ENCODE peak calls at places on chromosomes 5 and 9, in eight cellular contexts. U is tibial artery, D is astrocyte of the cerebellum, T is IMR-90, B is mammary epithelial cell, H is Caco-2, R is PC-3, I is fibroblast of villous mesenchyme. C is an unnamed sample.

GRCh38 chr5:126656397-126657007 is 55.8 kb downstream of the PHAX start:
- DNase-seq in U (no peak), I (peak), D (peak), H (no peak), R (peak), B (no peak), T (peak), C (peak)

GRCh38 chr5:170067574-170068170 is 38.0 kb upstream of the FOXI1 start:
- DNase-seq in T (no peak), R (no peak), B (no peak), I (no peak), D (no peak), U (no peak), H (no peak), C (no peak)

GRCh38 chr9:114108016-114108833 is 9.1 kb upstream of the KIF12 start:
- DNase-seq in R (peak), U (peak), B (peak), T (peak), I (peak), H (peak), D (peak), C (peak)

GRCh38 chr9:116190997-116191396 is 37.4 kb downstream of the PAPPA start:
- DNase-seq in B (peak), U (no peak), H (no peak), T (peak), R (peak), I (peak), D (no peak), C (peak)

GRCh38 chr5:11277323-11277722 is 516.3 kb upstream of the DAP start:
- DNase-seq in I (no peak), H (no peak), U (no peak), R (no peak), D (no peak), B (no peak), T (no peak), C (no peak)

GRCh38 chr5:143431789-143432188 is 28.3 kb upstream of the NR3C1 start:
- DNase-seq in R (no peak), D (no peak), B (no peak), I (no peak), T (no peak), U (no peak), H (no peak), C (no peak)

GRCh38 chr5:45507174-45507573 is 189.0 kb downstream of the HCN1 start:
- DNase-seq in R (no peak), B (no peak), U (no peak), D (no peak), H (no peak), T (no peak), I (no peak), C (no peak)

GRCh38 chr5:172114875-172115422 is 73.1 kb downstream of the STK10 start:
- DNase-seq in D (no peak), T (no peak), B (no peak), I (no peak), U (peak), H (no peak), R (no peak), C (no peak)

GRCh38 chr9:95078934-95079333 is 238.6 kb downstream of the FANCC start:
- DNase-seq in T (no peak), B (no peak), R (no peak), I (no peak), U (peak), H (peak), D (no peak), C (no peak)

GRCh38 chr5:124480022-124480421 is 266.4 kb downstream of the ZNF608 start:
- DNase-seq in R (no peak), B (no peak), I (no peak), T (no peak), H (no peak), U (no peak), D (no peak), C (no peak)

GRCh38 chr9:72527801-72528195 is 6.4 kb downstream of the TMC1 start:
- DNase-seq in R (no peak), U (no peak), B (no peak), T (no peak), D (no peak), I (peak), H (no peak), C (no peak)

GRCh38 chr9:22452415-22453010 is 5.9 kb downstream of the DMRTA1 start:
- DNase-seq in D (peak), H (no peak), I (peak), R (peak), T (peak), B (no peak), U (peak), C (peak)

GRCh38 chr5:172683696-172684464 is 42.8 kb downstream of the NEURL1B start:
- DNase-seq in B (no peak), T (no peak), D (no peak), H (no peak), R (no peak), U (no peak), I (no peak), C (no peak)

GRCh38 chr5:82509726-82510125 is 231.6 kb upstream of the RPS23 start:
- DNase-seq in B (no peak), T (no peak), I (no peak), D (no peak), H (no peak), U (no peak), R (no peak), C (no peak)

GRCh38 chr5:77993799-77994318 is 217.7 kb upstream of the TBCA start:
- DNase-seq in D (no peak), U (no peak), I (no peak), H (no peak), R (no peak), T (no peak), B (no peak), C (no peak)

GRCh38 chr5:132258102-132259060 is 885 bp downstream of the PDLIM4 start:
- DNase-seq in B (peak), R (peak), D (no peak), T (peak), U (no peak), I (peak), H (peak), C (peak)
- H3K4me3 ChIP-seq in B (peak), R (peak), D (peak), T (peak), U (peak), I (peak), H (no peak), C (peak)

GRCh38 chr9:32706004-32706749 is 70.7 kb upstream of the TAF1L start:
- DNase-seq in T (peak), U (no peak), B (no peak), I (no peak), H (no peak), D (no peak), R (peak), C (peak)
- TF ChIP-seq CTCF in T (no peak), U (no peak), B (no peak), I (no peak), H (no peak), D (no peak), R (no peak), C (no peak)

DNA sequence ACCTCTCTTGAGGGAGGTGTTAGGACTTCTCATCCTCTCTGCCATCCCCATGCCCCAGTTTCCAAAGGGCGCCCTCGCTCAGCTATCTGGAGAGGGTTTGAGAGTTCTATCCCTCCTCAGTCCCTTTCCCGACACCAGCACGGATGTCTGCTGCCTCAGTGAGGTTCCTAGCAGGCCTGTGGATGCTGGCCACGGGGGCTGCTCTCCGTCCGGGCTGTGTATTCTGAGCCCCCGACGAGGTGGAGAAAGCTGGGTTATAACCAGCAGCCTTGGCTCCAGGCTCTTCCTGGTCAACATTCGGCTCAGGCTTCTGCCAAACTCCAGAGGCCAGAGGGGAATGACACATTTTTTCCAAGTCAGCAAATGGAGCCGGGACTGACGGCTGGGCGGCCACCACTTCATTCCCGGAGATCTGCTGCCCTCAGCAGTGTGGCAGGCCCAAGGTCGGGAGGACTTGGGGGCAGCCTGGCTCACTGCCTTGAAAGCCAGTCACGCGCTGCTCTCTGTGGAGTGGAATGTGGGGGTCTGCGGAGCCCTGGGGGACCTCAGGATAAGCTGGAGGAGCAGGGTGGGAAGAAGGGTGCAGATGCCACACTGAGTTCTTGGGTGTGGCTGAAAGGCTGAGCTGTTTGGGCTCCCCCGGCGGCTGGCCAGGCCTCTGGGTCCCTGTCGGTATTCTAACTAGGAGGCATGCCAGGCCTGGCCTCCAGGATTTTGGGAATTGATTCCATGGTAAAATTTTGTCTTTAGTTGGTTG is 27.4 kb downstream of the PTPA start:
- DNase-seq in I (peak), H (no peak), B (peak), T (peak), D (no peak), U (peak), R (peak), C (peak)
- H3K4me3 ChIP-seq in I (no peak), H (no peak), B (no peak), T (no peak), D (no peak), U (peak), R (no peak), C (peak)

GRCh38 chr5:93092349-93093105 is 488.5 kb downstream of the NR2F1-AS1 start:
- DNase-seq in B (peak), T (peak), I (peak), D (peak), U (no peak), H (no peak), R (peak), C (peak)
- TF ChIP-seq CTCF in B (peak), T (peak), I (peak), D (peak), U (no peak), H (no peak), R (peak), C (peak)

DNA sequence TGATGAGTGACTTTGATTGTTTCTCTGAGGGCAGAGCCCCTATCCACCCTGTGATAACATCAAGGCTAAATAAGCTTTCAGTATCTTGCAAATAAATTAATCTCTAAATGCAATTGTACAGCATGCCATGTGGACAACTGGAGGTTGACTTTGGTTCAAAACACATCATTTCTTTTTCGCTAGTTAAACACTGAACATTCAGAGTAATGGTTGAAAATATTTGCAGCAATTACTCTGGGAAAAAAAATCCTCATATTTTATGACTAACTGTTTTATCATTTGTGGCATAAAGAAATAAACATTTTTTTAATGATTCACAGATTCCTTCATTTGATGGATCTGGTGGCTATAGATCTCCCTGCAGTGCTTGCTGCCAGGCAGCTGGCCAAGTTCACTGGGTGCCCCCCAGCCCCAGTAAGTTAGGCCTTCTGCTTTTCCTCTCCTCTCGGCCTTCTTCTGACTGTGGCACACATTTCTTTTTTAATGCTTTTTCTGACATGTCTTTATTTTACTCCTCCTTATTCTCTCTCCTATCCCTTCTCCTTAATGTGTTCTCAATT is 69.5 kb downstream of the ADAMTSL1 start:
- DNase-seq in U (no peak), T (peak), B (peak), H (no peak), R (peak), D (peak), I (peak), C (peak)
- H3K4me3 ChIP-seq in U (no peak), T (no peak), B (no peak), H (no peak), R (no peak), D (no peak), I (no peak), C (no peak)